ENCODE peak calls at places on chromosome 9, in four cellular contexts. One of them, this sample, is unnamed.

GRCh38 chr9:105280730-105281129 is 36.3 kb downstream of the SLC44A1 start:
- DNase-seq in GM23248: peak; percentile 80
- DNase-seq in fibroblast of lung: peak; percentile 66
- DNase-seq in stimulated activated CD8-positive, alpha-beta memory T cell treated with anti-CD3 and anti-CD28 coated beads, Interleukin-2, amount 100 ng/mL, for 48 hours: no peak
- DNase-seq in this sample: no peak

GRCh38 chr9:72337286-72337685 is 27.7 kb downstream of the ZFAND5 start:
- DNase-seq in GM23248: no peak
- DNase-seq in fibroblast of lung: no peak
- DNase-seq in stimulated activated CD8-positive, alpha-beta memory T cell treated with anti-CD3 and anti-CD28 coated beads, Interleukin-2, amount 100 ng/mL, for 48 hours: no peak
- DNase-seq in this sample: no peak

GRCh38 chr9:35162605-35163315 is 951 bp downstream of the UNC13B start:
- DNase-seq in GM23248: peak; percentile 25
- DNase-seq in fibroblast of lung: peak; percentile 5
- DNase-seq in stimulated activated CD8-positive, alpha-beta memory T cell treated with anti-CD3 and anti-CD28 coated beads, Interleukin-2, amount 100 ng/mL, for 48 hours: no peak
- DNase-seq in this sample: no peak

GRCh38 chr9:15276328-15276969 is 30.6 kb downstream of the TTC39B start:
- DNase-seq in stimulated activated CD8-positive, alpha-beta memory T cell treated with anti-CD3 and anti-CD28 coated beads, Interleukin-2, amount 100 ng/mL, for 48 hours: no peak
- DNase-seq in GM23248: no peak
- DNase-seq in fibroblast of lung: no peak
- DNase-seq in this sample: no peak

GRCh38 chr9:129305246-129305645 is 127.2 kb upstream of the IER5L start:
- DNase-seq in stimulated activated CD8-positive, alpha-beta memory T cell treated with anti-CD3 and anti-CD28 coated beads, Interleukin-2, amount 100 ng/mL, for 48 hours: no peak
- DNase-seq in GM23248: no peak
- DNase-seq in fibroblast of lung: no peak
- DNase-seq in this sample: no peak

GRCh38 chr9:129624947-129625346 is 1.0 kb upstream of the NTMT1 start:
- DNase-seq in fibroblast of lung: no peak
- DNase-seq in GM23248: no peak
- DNase-seq in stimulated activated CD8-positive, alpha-beta memory T cell treated with anti-CD3 and anti-CD28 coated beads, Interleukin-2, amount 100 ng/mL, for 48 hours: no peak
- DNase-seq in this sample: no peak

GRCh38 chr9:37994639-37995347 is 74.2 kb downstream of the SHB start:
- DNase-seq in fibroblast of lung: peak; percentile 75
- DNase-seq in GM23248: peak; percentile 92
- DNase-seq in stimulated activated CD8-positive, alpha-beta memory T cell treated with anti-CD3 and anti-CD28 coated beads, Interleukin-2, amount 100 ng/mL, for 48 hours: peak; percentile 17
- DNase-seq in this sample: no peak

GRCh38 chr9:124196814-124197176 is 61.0 kb upstream of the NEK6 start:
- DNase-seq in GM23248: no peak
- DNase-seq in fibroblast of lung: no peak
- DNase-seq in stimulated activated CD8-positive, alpha-beta memory T cell treated with anti-CD3 and anti-CD28 coated beads, Interleukin-2, amount 100 ng/mL, for 48 hours: no peak
- DNase-seq in this sample: no peak

GRCh38 chr9:97593960-97594359 is 39.2 kb downstream of the TSTD2 start:
- DNase-seq in fibroblast of lung: no peak
- DNase-seq in GM23248: peak; percentile 32
- DNase-seq in stimulated activated CD8-positive, alpha-beta memory T cell treated with anti-CD3 and anti-CD28 coated beads, Interleukin-2, amount 100 ng/mL, for 48 hours: no peak
- DNase-seq in this sample: no peak

GRCh38 chr9:123375725-123376132 is 19.7 kb downstream of the CRB2 start:
- DNase-seq in stimulated activated CD8-positive, alpha-beta memory T cell treated with anti-CD3 and anti-CD28 coated beads, Interleukin-2, amount 100 ng/mL, for 48 hours: no peak
- DNase-seq in fibroblast of lung: peak; percentile 29
- DNase-seq in GM23248: peak; percentile 24
- DNase-seq in this sample: no peak

GRCh38 chr9:20557890-20558608 is 64.2 kb downstream of the MLLT3 start:
- DNase-seq in GM23248: peak; percentile 13
- DNase-seq in stimulated activated CD8-positive, alpha-beta memory T cell treated with anti-CD3 and anti-CD28 coated beads, Interleukin-2, amount 100 ng/mL, for 48 hours: no peak
- DNase-seq in fibroblast of lung: no peak
- DNase-seq in this sample: no peak

GRCh38 chr9:92718086-92719001 is 46.3 kb downstream of the BICD2 start:
- DNase-seq in fibroblast of lung: no peak
- DNase-seq in GM23248: no peak
- DNase-seq in stimulated activated CD8-positive, alpha-beta memory T cell treated with anti-CD3 and anti-CD28 coated beads, Interleukin-2, amount 100 ng/mL, for 48 hours: no peak
- DNase-seq in this sample: no peak

GRCh38 chr9:93270976-93271375 is 87.0 kb downstream of the WNK2 start:
- DNase-seq in fibroblast of lung: no peak
- DNase-seq in GM23248: no peak
- DNase-seq in stimulated activated CD8-positive, alpha-beta memory T cell treated with anti-CD3 and anti-CD28 coated beads, Interleukin-2, amount 100 ng/mL, for 48 hours: no peak
- DNase-seq in this sample: no peak

GRCh38 chr9:126885089-126885753 is 24.8 kb downstream of the ZBTB34 start:
- DNase-seq in GM23248: peak; percentile 64
- DNase-seq in stimulated activated CD8-positive, alpha-beta memory T cell treated with anti-CD3 and anti-CD28 coated beads, Interleukin-2, amount 100 ng/mL, for 48 hours: no peak
- DNase-seq in fibroblast of lung: no peak
- DNase-seq in this sample: no peak

GRCh38 chr9:74920944-74921626 is 31.6 kb downstream of the C9orf40 start:
- DNase-seq in fibroblast of lung: no peak
- DNase-seq in GM23248: peak; percentile 12
- DNase-seq in stimulated activated CD8-positive, alpha-beta memory T cell treated with anti-CD3 and anti-CD28 coated beads, Interleukin-2, amount 100 ng/mL, for 48 hours: no peak
- DNase-seq in this sample: no peak

GRCh38 chr9:97943308-97943855 is 5.4 kb upstream of the HEMGN start:
- DNase-seq in stimulated activated CD8-positive, alpha-beta memory T cell treated with anti-CD3 and anti-CD28 coated beads, Interleukin-2, amount 100 ng/mL, for 48 hours: no peak
- DNase-seq in fibroblast of lung: no peak
- DNase-seq in GM23248: no peak
- DNase-seq in this sample: no peak

GRCh38 chr9:91720313-91720712 is 229.7 kb downstream of the ROR2 start:
- DNase-seq in stimulated activated CD8-positive, alpha-beta memory T cell treated with anti-CD3 and anti-CD28 coated beads, Interleukin-2, amount 100 ng/mL, for 48 hours: no peak
- DNase-seq in GM23248: peak; percentile 51
- DNase-seq in fibroblast of lung: peak; percentile 12
- DNase-seq in this sample: no peak

GRCh38 chr9:15157371-15157770 is 149.6 kb downstream of the TTC39B start:
- DNase-seq in stimulated activated CD8-positive, alpha-beta memory T cell treated with anti-CD3 and anti-CD28 coated beads, Interleukin-2, amount 100 ng/mL, for 48 hours: no peak
- DNase-seq in GM23248: peak; percentile 47
- DNase-seq in fibroblast of lung: peak; percentile 72
- DNase-seq in this sample: no peak

GRCh38 chr9:111399772-111400563 is 69.9 kb upstream of the OR2K2 start:
- DNase-seq in fibroblast of lung: no peak
- DNase-seq in stimulated activated CD8-positive, alpha-beta memory T cell treated with anti-CD3 and anti-CD28 coated beads, Interleukin-2, amount 100 ng/mL, for 48 hours: no peak
- DNase-seq in GM23248: peak; percentile 26
- DNase-seq in this sample: no peak

GRCh38 chr9:123343428-123344272 is 12.3 kb upstream of the CRB2 start:
- DNase-seq in fibroblast of lung: peak; percentile 42
- DNase-seq in stimulated activated CD8-positive, alpha-beta memory T cell treated with anti-CD3 and anti-CD28 coated beads, Interleukin-2, amount 100 ng/mL, for 48 hours: no peak
- DNase-seq in GM23248: peak; percentile 81
- DNase-seq in this sample: no peak